ENCODE peak calls at places on chromosomes 16 and 17, in six cellular contexts. U is kidney epithelial cell, Z is ascending aorta, P is psoas muscle, O is colonic mucosa, W is GM23338. S is an unnamed sample.

GRCh38 chr17:16106161-16106891 is 106.7 kb downstream of the TTC19 start:
- DNase-seq in U (no peak), Z (no peak), P (no peak), O (no peak), W (no peak), S (no peak)

GRCh38 chr16:11792404-11793260 is 4.4 kb downstream of the ZC3H7A start:
- DNase-seq in U (no peak), Z (no peak), P (peak), O (peak), W (no peak), S (peak)

GRCh38 chr17:882827-883585 is 96.6 kb downstream of the NXN start:
- DNase-seq in U (no peak), Z (no peak), P (peak), O (peak), W (peak), S (no peak)

GRCh38 chr17:2192367-2193028 is 111.1 kb downstream of the SMG6 start:
- DNase-seq in U (peak), Z (peak), P (no peak), O (no peak), W (no peak), S (no peak)

GRCh38 chr17:19781488-19782458 is 33.7 kb upstream of the ALDH3A1 start:
- DNase-seq in U (no peak), Z (no peak), P (no peak), O (no peak), W (no peak), S (no peak)

GRCh38 chr17:75352079-75352569 is 53.4 kb downstream of the GRB2 start:
- DNase-seq in U (peak), Z (no peak), P (no peak), O (no peak), W (peak), S (peak)

GRCh38 chr17:76920364-76921139 is 52.3 kb downstream of the MGAT5B start:
- DNase-seq in U (no peak), Z (no peak), P (no peak), O (no peak), W (no peak), S (no peak)

GRCh38 chr17:55436224-55437164 is 14.9 kb upstream of the MMD start:
- DNase-seq in U (no peak), Z (no peak), P (no peak), O (no peak), W (no peak), S (no peak)

GRCh38 chr16:22641030-22641671 is 130.5 kb downstream of the NPIPB5 start:
- DNase-seq in U (peak), Z (no peak), P (no peak), O (no peak), W (peak), S (no peak)

GRCh38 chr17:41762841-41763240 is 23.7 kb downstream of the JUP start:
- DNase-seq in U (no peak), Z (no peak), P (no peak), O (no peak), W (no peak), S (no peak)

GRCh38 chr16:86777098-86777946 is 199.0 kb downstream of the FOXL1 start:
- DNase-seq in U (no peak), Z (no peak), P (peak), O (no peak), W (no peak), S (no peak)

GRCh38 chr17:77999413-78000173 is 41.1 kb downstream of the TNRC6C start:
- DNase-seq in U (no peak), Z (no peak), P (no peak), O (no peak), W (no peak), S (no peak)

GRCh38 chr17:82333279-82334171 is at the start of gene SECTM1:
- DNase-seq in U (no peak), Z (no peak), P (no peak), O (peak), W (peak), S (peak)

GRCh38 chr16:87421369-87421912 is 29.3 kb downstream of the MAP1LC3B start:
- DNase-seq in U (no peak), Z (no peak), P (no peak), O (no peak), W (no peak), S (no peak)

GRCh38 chr17:74437702-74438101 is 5.8 kb downstream of the GPRC5C start:
- DNase-seq in U (no peak), Z (no peak), P (no peak), O (no peak), W (peak), S (no peak)

GRCh38 chr17:70855401-70856054 is 686.2 kb downstream of the KCNJ2 start:
- DNase-seq in U (no peak), Z (no peak), P (no peak), O (no peak), W (no peak), S (no peak)

GRCh38 chr16:75044800-75045361 is 46.1 kb downstream of the ZNRF1 start:
- DNase-seq in U (no peak), Z (peak), P (peak), O (no peak), W (no peak), S (peak)

GRCh38 chr17:58193641-58194259 is 1.2 kb downstream of the EPX start:
- DNase-seq in U (no peak), Z (peak), P (no peak), O (no peak), W (peak), S (no peak)

GRCh38 chr17:79007504-79008381 is 1.8 kb downstream of the CANT1 start:
- DNase-seq in U (no peak), Z (peak), P (no peak), O (peak), W (no peak), S (no peak)

GRCh38 chr17:63988741-63989621 is 9.2 kb upstream of the PRR29 start:
- DNase-seq in U (no peak), Z (no peak), P (peak), O (no peak), W (peak), S (peak)

GRCh38 chr16:50529334-50529733 is 18.9 kb upstream of the NKD1 start:
- DNase-seq in U (no peak), Z (no peak), P (no peak), O (no peak), W (no peak), S (no peak)

GRCh38 chr16:27977966-27978365 is 85.5 kb downstream of the GSG1L start:
- DNase-seq in U (no peak), Z (no peak), P (no peak), O (no peak), W (no peak), S (no peak)

GRCh38 chr16:56879276-56879675 is 14.3 kb downstream of the SLC12A3 start:
- DNase-seq in U (no peak), Z (no peak), P (no peak), O (no peak), W (no peak), S (no peak)

GRCh38 chr16:87706278-87707000 is 59.3 kb downstream of the KLHDC4 start:
- DNase-seq in U (no peak), Z (no peak), P (no peak), O (no peak), W (no peak), S (peak)

GRCh38 chr17:63927464-63928171 is 4.5 kb downstream of the CD79B start:
- DNase-seq in U (no peak), Z (no peak), P (no peak), O (no peak), W (no peak), S (no peak)

GRCh38 chr17:226773-227580 is 45.5 kb upstream of the DOC2B start:
- DNase-seq in U (no peak), Z (peak), P (peak), O (no peak), W (no peak), S (no peak)

GRCh38 chr17:41415833-41416335 is 8.5 kb downstream of the KRT37 start:
- DNase-seq in U (peak), Z (no peak), P (no peak), O (no peak), W (no peak), S (peak)

GRCh38 chr17:323181-323580 is 29.4 kb downstream of the RPH3AL start:
- DNase-seq in U (no peak), Z (no peak), P (peak), O (no peak), W (no peak), S (no peak)

GRCh38 chr17:69084911-69085310 is 24.2 kb upstream of the ABCA9 start:
- DNase-seq in U (no peak), Z (no peak), P (no peak), O (no peak), W (peak), S (peak)

GRCh38 chr17:49564638-49565037 is 11.0 kb upstream of the NXPH3 start:
- DNase-seq in U (no peak), Z (no peak), P (no peak), O (no peak), W (no peak), S (no peak)

GRCh38 chr17:40916366-40916765 is 21.1 kb downstream of the KRT23 start:
- DNase-seq in U (no peak), Z (no peak), P (no peak), O (no peak), W (no peak), S (no peak)

GRCh38 chr17:45019177-45019711 is 32.2 kb downstream of the DCAKD start:
- DNase-seq in U (no peak), Z (peak), P (peak), O (peak), W (peak), S (peak)

GRCh38 chr16:74567901-74568300 is 39.0 kb downstream of the GLG1 start:
- DNase-seq in U (no peak), Z (no peak), P (no peak), O (no peak), W (no peak), S (no peak)

GRCh38 chr17:46878055-46878454 is 26.7 kb downstream of the WNT9B start:
- DNase-seq in U (no peak), Z (peak), P (peak), O (no peak), W (no peak), S (no peak)

GRCh38 chr17:37699285-37699973 is 45.4 kb downstream of the HNF1B start:
- DNase-seq in U (no peak), Z (no peak), P (no peak), O (peak), W (no peak), S (no peak)

GRCh38 chr17:8628609-8629169 is 1.8 kb downstream of the MYH10 start:
- DNase-seq in U (no peak), Z (no peak), P (no peak), O (no peak), W (no peak), S (no peak)

GRCh38 chr17:46984892-46985291 is 5.8 kb upstream of the RPRML start:
- DNase-seq in U (no peak), Z (no peak), P (no peak), O (peak), W (no peak), S (no peak)

GRCh38 chr17:45222273-45222993 is 748 bp downstream of the FMNL1 start:
- DNase-seq in U (no peak), Z (no peak), P (no peak), O (peak), W (peak), S (no peak)

GRCh38 chr16:71425746-71426068 is 16.1 kb downstream of the TLE7 start:
- DNase-seq in U (no peak), Z (no peak), P (no peak), O (no peak), W (no peak), S (no peak)
- H3K4me3 ChIP-seq in U (peak), Z (no peak), P (no peak), O (peak), W (peak), S (no peak)

GRCh38 chr16:89312194-89312593 is 94.7 kb downstream of the ZNF778 start:
- DNase-seq in U (no peak), Z (no peak), P (no peak), O (no peak), W (no peak), S (no peak)

GRCh38 chr16:89304941-89305705 is 87.6 kb downstream of the ZNF778 start:
- DNase-seq in U (no peak), Z (no peak), P (no peak), O (no peak), W (no peak), S (no peak)

GRCh38 chr16:89309438-89310122 is 92.1 kb downstream of the ZNF778 start:
- DNase-seq in U (no peak), Z (no peak), P (no peak), O (no peak), W (no peak), S (no peak)

GRCh38 chr16:89307421-89307805 is 89.9 kb downstream of the ZNF778 start:
- DNase-seq in U (no peak), Z (no peak), P (no peak), O (no peak), W (no peak), S (no peak)

DNA sequence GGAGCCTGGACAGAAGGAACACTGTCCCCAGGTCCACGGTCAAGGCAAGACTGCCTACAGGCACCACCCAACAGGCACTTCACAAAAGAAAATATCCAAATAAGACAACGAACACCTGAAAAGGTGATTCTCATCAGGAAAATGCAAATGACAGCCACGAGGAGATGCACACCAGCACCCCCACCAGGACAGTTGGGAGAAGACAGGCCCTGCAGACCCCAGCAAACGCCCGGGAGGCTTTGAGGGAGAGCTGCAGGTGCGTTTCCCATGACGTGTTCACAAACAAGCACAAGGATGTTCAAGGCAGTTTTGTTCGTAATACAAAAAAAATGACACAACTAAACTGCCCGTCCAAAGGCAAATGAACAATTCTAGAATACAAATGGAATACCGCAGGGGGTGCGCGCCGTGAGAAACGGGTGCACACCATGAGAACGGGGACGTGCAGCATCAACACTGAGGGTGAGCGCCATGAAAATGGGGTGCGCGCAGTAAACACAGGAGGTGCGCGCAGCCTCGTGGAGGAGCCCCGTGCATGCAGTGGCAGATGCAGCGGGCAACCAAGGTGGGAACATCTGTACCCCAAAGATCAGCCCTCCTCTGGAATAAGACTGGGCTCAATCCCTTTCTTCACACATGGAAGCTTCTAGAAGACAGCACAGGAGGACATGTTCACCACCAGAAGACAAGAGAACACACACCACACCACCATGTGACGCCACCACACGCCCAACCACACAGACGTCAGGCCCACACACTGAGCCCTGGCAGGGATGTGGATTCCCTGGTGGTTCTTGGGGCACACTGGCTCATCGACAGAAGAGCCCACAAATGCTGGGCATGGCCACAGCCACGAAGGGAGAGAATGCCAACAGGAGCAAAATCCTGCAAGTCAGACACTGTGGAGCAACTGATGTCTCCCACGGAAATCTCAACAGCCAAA is 91.2 kb downstream of the ZNF778 start:
- DNase-seq in U (no peak), Z (no peak), P (no peak), O (no peak), W (peak), S (no peak)
- TF ChIP-seq CTCF in U (peak), Z (no peak), P (peak), O (no peak), W (peak), S (peak)

GRCh38 chr16:53946745-53947386 is 242.9 kb downstream of the FTO start:
- DNase-seq in U (no peak), Z (no peak), P (no peak), O (no peak), W (no peak), S (no peak)

GRCh38 chr16:53950677-53951076 is 246.7 kb downstream of the FTO start:
- DNase-seq in U (no peak), Z (no peak), P (no peak), O (no peak), W (no peak), S (no peak)

GRCh38 chr16:53949716-53950410 is 245.9 kb downstream of the FTO start:
- DNase-seq in U (no peak), Z (no peak), P (no peak), O (no peak), W (no peak), S (no peak)

GRCh38 chr16:53948326-53948725 is 244.4 kb downstream of the FTO start:
- DNase-seq in U (no peak), Z (no peak), P (no peak), O (no peak), W (no peak), S (no peak)

GRCh38 chr16:53948734-53949430 is 244.9 kb downstream of the FTO start:
- DNase-seq in U (no peak), Z (no peak), P (no peak), O (no peak), W (no peak), S (no peak)
- H3K4me3 ChIP-seq in U (no peak), Z (no peak), P (no peak), O (no peak), W (no peak), S (no peak)

DNA sequence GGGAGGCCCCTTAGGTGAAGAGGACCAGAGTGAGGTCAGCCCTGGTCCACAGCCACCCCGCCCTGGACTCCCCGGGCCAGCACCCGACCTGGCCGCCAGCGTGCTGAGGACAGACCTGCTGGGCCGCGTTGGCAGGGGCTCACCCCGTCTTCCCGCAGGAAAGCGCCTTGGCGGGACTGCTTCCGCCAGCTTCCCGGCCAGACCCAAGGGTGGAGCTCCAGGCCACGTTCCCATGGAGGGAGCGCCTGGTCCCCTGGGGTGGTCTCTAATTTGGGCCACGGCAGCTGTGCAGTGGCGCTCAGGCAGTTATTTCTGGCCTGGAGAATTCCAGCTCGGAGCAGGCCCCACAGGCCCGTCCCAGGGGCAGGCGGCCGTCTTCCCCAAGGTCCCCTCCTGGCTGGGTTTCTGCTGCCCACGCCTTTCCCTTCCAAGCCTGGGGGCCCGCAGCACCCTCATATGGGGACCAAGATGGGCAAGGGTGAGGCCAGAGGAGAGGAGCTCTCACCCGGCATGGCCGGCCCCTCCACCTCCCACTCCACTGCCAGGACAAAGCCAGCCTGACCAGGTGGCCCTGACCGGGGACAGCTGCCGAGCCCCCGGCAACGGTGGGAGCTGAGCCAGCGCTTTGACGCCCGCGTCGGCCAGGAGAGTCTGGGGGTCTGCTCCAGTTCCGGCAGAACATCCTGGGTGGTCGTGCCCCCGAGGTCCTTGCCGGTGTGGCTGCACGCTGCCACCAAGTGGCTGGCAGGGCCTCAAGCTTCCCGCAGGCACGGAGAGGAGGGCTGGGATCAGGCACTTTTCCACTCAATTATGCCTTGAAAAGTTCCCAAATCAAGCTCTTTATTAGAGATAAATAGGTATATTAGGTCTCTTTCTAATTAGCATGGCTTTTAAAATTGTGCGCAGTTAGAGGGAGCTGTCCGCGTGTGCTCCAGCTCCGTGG is 28.1 kb downstream of the CACNA1H start:
- DNase-seq in U (no peak), Z (peak), P (peak), O (no peak), W (no peak), S (no peak)
- TF ChIP-seq CTCF in U (peak), Z (no peak), P (no peak), O (no peak), W (no peak), S (no peak)